ENCODE peak calls at places on chromosomes 6 and 20, in eight cellular contexts. L is cardiac fibroblast, G is IMR-90, X is GM23338, B is adipocyte, R is cardiac muscle cell, P is AG10803, Q is foreskin fibroblast. I is an unnamed sample.
A peak's percentile ranks its signal among the peaks of the same experiment; 100 is the strongest.

GRCh38 chr20:34987288-34988175 is 31.9 kb downstream of the MYH7B start:
- DNase-seq in G (no peak), P (no peak), L (no peak), Q (no peak), B (no peak), X (no peak), R (no peak), I (no peak)

GRCh38 chr20:11401988-11402387 is 515.7 kb upstream of the BTBD3 start:
- DNase-seq in B (no peak), R (no peak), X (no peak), G (no peak), L (no peak), Q (no peak), P (no peak), I (no peak)

GRCh38 chr20:13142143-13142542 is 78.9 kb upstream of the ISM1 start:
- DNase-seq in X (no peak), L (no peak), P (peak; percentile 22), G (no peak), B (no peak), R (no peak), Q (peak; percentile 33), I (no peak)

GRCh38 chr20:62381202-62381797 is 5.6 kb upstream of the RPS21 start:
- DNase-seq in X (no peak), Q (peak; percentile 71), R (no peak), P (no peak), B (peak; percentile 42), G (peak; percentile 76), L (peak; percentile 94), I (no peak)

GRCh38 chr20:371755-372542 is 8.6 kb upstream of the TRIB3 start:
- DNase-seq in Q (peak; percentile 86), G (peak; percentile 88), R (peak; percentile 96), P (peak; percentile 93), X (no peak), L (peak; percentile 97), B (peak; percentile 97), I (peak; percentile 92)

GRCh38 chr20:59400666-59401065 is 100.3 kb downstream of the EDN3 start:
- DNase-seq in L (no peak), B (no peak), X (no peak), G (no peak), P (no peak), Q (no peak), R (no peak), I (peak; percentile 1)

GRCh38 chr6:159761135-159761872 is 541 bp upstream of the ACAT2 start:
- DNase-seq in L (peak; percentile 21), Q (no peak), B (no peak), P (no peak), X (peak; percentile 44), G (no peak), R (peak; percentile 31), I (peak; percentile 18)

GRCh38 chr6:116443105-116443504 is 18.1 kb upstream of the CALHM6 start:
- DNase-seq in G (no peak), X (no peak), P (no peak), Q (no peak), R (no peak), B (no peak), L (no peak), I (no peak)

GRCh38 chr20:32037929-32038328 is 14.1 kb upstream of the HCK start:
- DNase-seq in R (peak; percentile 54), Q (peak; percentile 40), B (no peak), G (peak; percentile 59), X (no peak), L (peak; percentile 67), P (peak; percentile 61), I (peak; percentile 62)

GRCh38 chr6:20661721-20662120 is 127.5 kb downstream of the CDKAL1 start:
- DNase-seq in P (peak; percentile 1), G (peak; percentile 50), Q (no peak), B (peak; percentile 61), X (peak; percentile 29), L (peak; percentile 63), R (peak; percentile 83), I (no peak)

GRCh38 chr6:74939309-74939708 is 266.5 kb downstream of the COL12A1 start:
- DNase-seq in Q (no peak), R (peak; percentile 5), B (no peak), L (peak; percentile 30), P (no peak), G (no peak), X (no peak), I (no peak)

GRCh38 chr20:19100975-19101374 is 111.5 kb upstream of the SLC24A3 start:
- DNase-seq in R (no peak), L (no peak), B (no peak), X (no peak), G (no peak), P (no peak), Q (no peak), I (no peak)

GRCh38 chr6:53189554-53189953 is 40.9 kb upstream of the GCM1 start:
- DNase-seq in Q (peak; percentile 8), G (peak; percentile 71), B (peak; percentile 65), L (peak; percentile 57), P (peak; percentile 48), X (no peak), R (peak; percentile 11), I (no peak)

GRCh38 chr20:47973519-47974233 is 188.4 kb upstream of the SULF2 start:
- DNase-seq in G (no peak), X (peak; percentile 69), Q (no peak), R (peak; percentile 53), B (no peak), L (no peak), P (no peak), I (no peak)

GRCh38 chr20:19498756-19499155 is 259.3 kb upstream of the RIN2 start:
- DNase-seq in B (no peak), P (no peak), R (no peak), L (no peak), G (no peak), Q (no peak), X (no peak), I (no peak)

GRCh38 chr6:33632603-33633039 is 11.5 kb downstream of the ITPR3 start:
- DNase-seq in L (peak; percentile 52), X (peak; percentile 95), B (peak; percentile 56), R (peak; percentile 50), Q (no peak), G (no peak), P (no peak), I (no peak)

GRCh38 chr6:43972915-43973304 is 154.3 kb downstream of the MRPL14 start:
- DNase-seq in P (peak; percentile 93), Q (peak; percentile 92), B (peak; percentile 91), L (peak; percentile 83), X (no peak), G (peak; percentile 95), R (peak; percentile 96), I (no peak)

GRCh38 chr20:35010405-35011192 is 54.9 kb downstream of the MYH7B start:
- DNase-seq in X (no peak), R (no peak), G (no peak), Q (no peak), L (no peak), P (no peak), B (no peak), I (no peak)

GRCh38 chr20:40532103-40532502 is 156.9 kb downstream of the MAFB start:
- DNase-seq in B (no peak), R (peak; percentile 29), L (peak; percentile 39), X (peak; percentile 78), G (no peak), Q (no peak), P (no peak), I (no peak)

GRCh38 chr20:3358676-3359340 is 48.7 kb downstream of the DNAAF9 start:
- DNase-seq in X (peak; percentile 11), R (no peak), P (no peak), L (no peak), B (no peak), Q (no peak), G (no peak), I (no peak)

GRCh38 chr20:13302647-13303425 is 81.8 kb downstream of the ISM1 start:
- DNase-seq in B (peak; percentile 70), R (peak; percentile 27), L (peak; percentile 20), G (no peak), Q (peak; percentile 9), P (peak; percentile 12), X (peak; percentile 64), I (no peak)

GRCh38 chr20:57396212-57396611 is 5.0 kb downstream of the RBM38 start:
- DNase-seq in G (no peak), R (no peak), L (no peak), B (no peak), Q (no peak), X (no peak), P (no peak), I (no peak)

GRCh38 chr6:100518588-100518987 is 53.9 kb upstream of the SIM1 start:
- DNase-seq in P (no peak), Q (no peak), G (no peak), B (no peak), R (no peak), X (no peak), L (no peak), I (no peak)

GRCh38 chr6:152308306-152308705 is 328.9 kb downstream of the SYNE1 start:
- DNase-seq in Q (no peak), X (peak; percentile 20), G (no peak), L (no peak), R (no peak), P (no peak), B (no peak), I (no peak)

GRCh38 chr6:152310371-152310954 is 326.7 kb downstream of the SYNE1 start:
- DNase-seq in G (no peak), L (no peak), P (no peak), Q (no peak), R (no peak), X (no peak), B (no peak), I (no peak)

GRCh38 chr6:152305672-152306071 is 331.5 kb downstream of the SYNE1 start:
- DNase-seq in X (no peak), B (no peak), L (no peak), R (no peak), Q (no peak), G (peak; percentile 24), P (no peak), I (no peak)

GRCh38 chr6:152309648-152310047 is 327.5 kb downstream of the SYNE1 start:
- DNase-seq in B (no peak), L (no peak), Q (no peak), X (peak; percentile 19), G (no peak), R (no peak), P (no peak), I (no peak)

GRCh38 chr6:152309006-152309405 is 328.2 kb downstream of the SYNE1 start:
- DNase-seq in R (no peak), G (no peak), L (no peak), X (no peak), Q (no peak), B (no peak), P (no peak), I (no peak)
- H3K4me3 ChIP-seq in R (no peak overlapping the region), G (no peak overlapping the region), L (no peak overlapping the region), X (no peak overlapping the region), Q (no peak overlapping the region), B (no peak overlapping the region), P (no peak overlapping the region), I (no peak overlapping the region)

GRCh38 chr6:67766061-67766460 is 869.0 kb upstream of the ADGRB3 start:
- DNase-seq in B (no peak), X (no peak), Q (peak; percentile 20), P (no peak), L (peak; percentile 74), R (peak; percentile 40), G (no peak), I (no peak)
- H3K4me3 ChIP-seq in B (no peak overlapping the region), X (no peak overlapping the region), Q (no peak overlapping the region), P (no peak overlapping the region), L (no peak overlapping the region), R (no peak overlapping the region), G (no peak overlapping the region), I (no peak overlapping the region)

GRCh38 chr6:7136859-7137334 is 29.1 kb downstream of the RREB1 start:
- DNase-seq in R (no peak), Q (no peak), X (no peak), P (no peak), B (no peak), G (no peak), L (no peak), I (no peak)
- H3K4me3 ChIP-seq in R (no peak overlapping the region), Q (no peak overlapping the region), X (no peak overlapping the region), P (no peak overlapping the region), B (no peak overlapping the region), G (no peak overlapping the region), L (no peak overlapping the region), I (no peak overlapping the region)

GRCh38 chr20:38165089-38165965 is at the start of gene TGM2:
- DNase-seq in X (peak; percentile 78), Q (peak; percentile 75), G (peak; percentile 69), L (peak; percentile 68), R (peak; percentile 85), P (peak; percentile 56), B (peak; percentile 93), I (peak; percentile 60)
- H3K4me3 ChIP-seq in X (peak within 1 kb of the TSS; percentile 51), Q (peak within 1 kb of the TSS; percentile 41), G (peak within 1 kb of the TSS; percentile 50), L (peak within 1 kb of the TSS; percentile 55), R (peak within 1 kb of the TSS; percentile 41), P (peak within 1 kb of the TSS; percentile 52), B (peak within 1 kb of the TSS; percentile 39), I (peak within 1 kb of the TSS; percentile 8)